ENCODE peak calls at places on chromosomes 16 and 17, in six cellular contexts. One of them, this sample, is unnamed.

GRCh38 chr16:64654137-64654652 is 467.7 kb downstream of the CDH11 start:
- DNase-seq in heart left ventricle: no peak
- DNase-seq in lower lobe of right lung: no peak
- DNase-seq in esophagus muscularis mucosa: no peak
- DNase-seq in sigmoid colon: no peak
- DNase-seq in heart right ventricle: no peak
- DNase-seq in this sample: no peak

GRCh38 chr17:75619506-75620431 is 13.5 kb upstream of the SMIM5 start:
- DNase-seq in heart left ventricle: no peak
- DNase-seq in lower lobe of right lung: no peak
- DNase-seq in esophagus muscularis mucosa: no peak
- DNase-seq in sigmoid colon: no peak
- DNase-seq in heart right ventricle: no peak
- DNase-seq in this sample: no peak

GRCh38 chr17:20952183-20952582 is 90.6 kb downstream of the USP22 start:
- DNase-seq in heart left ventricle: no peak
- DNase-seq in lower lobe of right lung: no peak
- DNase-seq in esophagus muscularis mucosa: no peak
- DNase-seq in sigmoid colon: no peak
- DNase-seq in heart right ventricle: no peak
- DNase-seq in this sample: no peak

GRCh38 chr16:30010817-30011504 is at the start of gene DOC2A:
- DNase-seq in heart left ventricle: no peak
- DNase-seq in lower lobe of right lung: no peak
- DNase-seq in esophagus muscularis mucosa: no peak
- DNase-seq in sigmoid colon: no peak
- DNase-seq in heart right ventricle: no peak
- DNase-seq in this sample: no peak

GRCh38 chr16:2964416-2965223 is 545 bp downstream of the KREMEN2 start:
- DNase-seq in heart left ventricle: peak
- DNase-seq in lower lobe of right lung: peak
- DNase-seq in esophagus muscularis mucosa: no peak
- DNase-seq in sigmoid colon: no peak
- DNase-seq in heart right ventricle: no peak
- DNase-seq in this sample: no peak

GRCh38 chr16:69434066-69434465 is 9.6 kb downstream of the CYB5B start:
- DNase-seq in heart left ventricle: no peak
- DNase-seq in lower lobe of right lung: no peak
- DNase-seq in esophagus muscularis mucosa: no peak
- DNase-seq in sigmoid colon: no peak
- DNase-seq in heart right ventricle: no peak
- DNase-seq in this sample: no peak

GRCh38 chr16:50490828-50491227 is 57.4 kb upstream of the NKD1 start:
- DNase-seq in heart left ventricle: no peak
- DNase-seq in lower lobe of right lung: no peak
- DNase-seq in esophagus muscularis mucosa: no peak
- DNase-seq in sigmoid colon: no peak
- DNase-seq in heart right ventricle: no peak
- DNase-seq in this sample: no peak

GRCh38 chr16:67942200-67942509 is 1.8 kb downstream of the LCAT start:
- DNase-seq in heart left ventricle: no peak
- DNase-seq in lower lobe of right lung: no peak
- DNase-seq in esophagus muscularis mucosa: no peak
- DNase-seq in sigmoid colon: no peak
- DNase-seq in heart right ventricle: no peak
- DNase-seq in this sample: no peak

GRCh38 chr16:50261160-50261706 is 5.1 kb upstream of the ADCY7 start:
- DNase-seq in heart left ventricle: no peak
- DNase-seq in lower lobe of right lung: no peak
- DNase-seq in esophagus muscularis mucosa: no peak
- DNase-seq in sigmoid colon: peak
- DNase-seq in heart right ventricle: no peak
- DNase-seq in this sample: no peak

GRCh38 chr17:72510454-72511016 is 389.7 kb downstream of the SOX9 start:
- DNase-seq in heart left ventricle: no peak
- DNase-seq in lower lobe of right lung: no peak
- DNase-seq in esophagus muscularis mucosa: no peak
- DNase-seq in sigmoid colon: no peak
- DNase-seq in heart right ventricle: no peak
- DNase-seq in this sample: no peak

DNA sequence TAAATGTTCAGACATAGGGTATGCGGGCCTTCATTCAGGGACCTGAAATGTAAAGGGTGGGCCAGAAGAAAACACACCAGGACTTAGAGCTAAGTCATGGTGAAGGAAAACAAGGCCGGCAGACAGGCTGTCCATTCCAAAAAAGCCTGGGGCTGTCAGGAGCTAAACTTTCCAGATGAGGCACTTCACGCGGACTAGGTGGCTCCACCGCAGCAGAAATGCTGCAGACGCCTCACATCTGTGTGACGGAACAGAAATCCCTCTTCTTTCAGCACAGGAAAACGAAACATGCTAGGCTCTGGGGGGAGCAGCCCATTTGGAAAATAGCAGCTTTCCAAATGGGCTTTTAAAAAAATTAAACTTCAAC is 88.7 kb downstream of the HS3ST3A1 start:
- DNase-seq in heart left ventricle: peak
- DNase-seq in lower lobe of right lung: no peak
- DNase-seq in esophagus muscularis mucosa: no peak
- DNase-seq in sigmoid colon: peak
- DNase-seq in heart right ventricle: no peak
- DNase-seq in this sample: no peak
- H3K4me3 ChIP-seq in heart left ventricle: no peak
- H3K4me3 ChIP-seq in lower lobe of right lung: no peak
- H3K4me3 ChIP-seq in esophagus muscularis mucosa: no peak
- H3K4me3 ChIP-seq in sigmoid colon: no peak
- H3K4me3 ChIP-seq in heart right ventricle: no peak
- H3K4me3 ChIP-seq in this sample: no peak

GRCh38 chr17:32875904-32876413 is 965 bp downstream of the MYO1D start:
- DNase-seq in heart left ventricle: no peak
- DNase-seq in lower lobe of right lung: no peak
- DNase-seq in esophagus muscularis mucosa: no peak
- DNase-seq in sigmoid colon: no peak
- DNase-seq in heart right ventricle: no peak
- DNase-seq in this sample: no peak

GRCh38 chr17:32877164-32877764 is 340 bp upstream of the MYO1D start:
- DNase-seq in heart left ventricle: peak
- DNase-seq in lower lobe of right lung: peak
- DNase-seq in esophagus muscularis mucosa: peak
- DNase-seq in sigmoid colon: peak
- DNase-seq in heart right ventricle: peak
- DNase-seq in this sample: peak

GRCh38 chr17:32878211-32878610 is 1.3 kb upstream of the MYO1D start:
- DNase-seq in heart left ventricle: no peak
- DNase-seq in lower lobe of right lung: peak
- DNase-seq in esophagus muscularis mucosa: no peak
- DNase-seq in sigmoid colon: peak
- DNase-seq in heart right ventricle: peak
- DNase-seq in this sample: peak

GRCh38 chr17:32875230-32875903 is 1.6 kb downstream of the MYO1D start:
- DNase-seq in heart left ventricle: no peak
- DNase-seq in lower lobe of right lung: no peak
- DNase-seq in esophagus muscularis mucosa: no peak
- DNase-seq in sigmoid colon: no peak
- DNase-seq in heart right ventricle: no peak
- DNase-seq in this sample: no peak

GRCh38 chr17:32876414-32877163 is at the start of gene MYO1D:
- DNase-seq in heart left ventricle: peak
- DNase-seq in lower lobe of right lung: peak
- DNase-seq in esophagus muscularis mucosa: no peak
- DNase-seq in sigmoid colon: peak
- DNase-seq in heart right ventricle: peak
- DNase-seq in this sample: no peak
- TF ChIP-seq CTCF in heart left ventricle: peak
- TF ChIP-seq CTCF in lower lobe of right lung: peak
- TF ChIP-seq CTCF in esophagus muscularis mucosa: peak
- TF ChIP-seq CTCF in sigmoid colon: no peak
- TF ChIP-seq CTCF in heart right ventricle: peak
- TF ChIP-seq CTCF in this sample: peak

GRCh38 chr17:49848019-49848473 is at the start of gene TAC4:
- DNase-seq in heart left ventricle: no peak
- DNase-seq in lower lobe of right lung: no peak
- DNase-seq in esophagus muscularis mucosa: no peak
- DNase-seq in sigmoid colon: peak
- DNase-seq in heart right ventricle: no peak
- DNase-seq in this sample: no peak

GRCh38 chr17:49846938-49847712 is 744 bp downstream of the TAC4 start:
- DNase-seq in heart left ventricle: no peak
- DNase-seq in lower lobe of right lung: no peak
- DNase-seq in esophagus muscularis mucosa: no peak
- DNase-seq in sigmoid colon: peak
- DNase-seq in heart right ventricle: no peak
- DNase-seq in this sample: no peak

GRCh38 chr17:49842846-49843245 is 5.0 kb downstream of the TAC4 start:
- DNase-seq in heart left ventricle: no peak
- DNase-seq in lower lobe of right lung: no peak
- DNase-seq in esophagus muscularis mucosa: no peak
- DNase-seq in sigmoid colon: no peak
- DNase-seq in heart right ventricle: no peak
- DNase-seq in this sample: no peak

GRCh38 chr17:49843774-49844350 is 4.0 kb downstream of the TAC4 start:
- DNase-seq in heart left ventricle: no peak
- DNase-seq in lower lobe of right lung: no peak
- DNase-seq in esophagus muscularis mucosa: no peak
- DNase-seq in sigmoid colon: peak
- DNase-seq in heart right ventricle: no peak
- DNase-seq in this sample: no peak

DNA sequence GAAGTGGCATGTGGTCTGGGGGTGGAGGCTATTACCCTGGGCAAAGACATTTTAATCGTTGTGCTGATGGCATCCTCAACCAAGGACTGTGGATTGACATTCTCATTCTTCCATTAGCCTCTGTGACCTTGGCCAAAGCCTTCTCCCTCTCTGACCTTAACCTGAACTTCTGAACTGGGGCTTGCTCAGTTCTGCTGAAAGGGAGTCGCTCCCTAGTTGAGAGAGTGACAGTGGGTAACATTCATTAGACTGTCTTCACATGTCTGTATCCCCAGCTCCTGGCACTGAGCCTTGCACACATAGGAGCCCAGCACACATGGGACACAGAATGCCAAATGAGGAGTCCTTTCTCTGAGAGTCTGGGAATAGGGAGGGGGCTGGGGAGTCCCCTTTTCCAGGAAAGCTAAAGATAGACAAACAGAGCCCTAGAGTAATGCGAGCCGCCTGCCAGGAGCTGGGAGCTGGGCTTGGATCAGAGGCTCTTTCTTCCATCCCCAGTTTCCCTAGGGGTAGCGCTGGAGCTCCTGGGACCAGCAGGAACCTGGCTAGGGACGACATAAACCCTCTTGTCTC is 2.6 kb downstream of the TAC4 start:
- DNase-seq in heart left ventricle: peak
- DNase-seq in lower lobe of right lung: no peak
- DNase-seq in esophagus muscularis mucosa: no peak
- DNase-seq in sigmoid colon: peak
- DNase-seq in heart right ventricle: peak
- DNase-seq in this sample: no peak
- H3K27ac ChIP-seq in heart left ventricle: peak
- H3K27ac ChIP-seq in lower lobe of right lung: no peak
- H3K27ac ChIP-seq in esophagus muscularis mucosa: peak
- H3K27ac ChIP-seq in sigmoid colon: peak
- H3K27ac ChIP-seq in heart right ventricle: peak
- H3K27ac ChIP-seq in this sample: no peak

DNA sequence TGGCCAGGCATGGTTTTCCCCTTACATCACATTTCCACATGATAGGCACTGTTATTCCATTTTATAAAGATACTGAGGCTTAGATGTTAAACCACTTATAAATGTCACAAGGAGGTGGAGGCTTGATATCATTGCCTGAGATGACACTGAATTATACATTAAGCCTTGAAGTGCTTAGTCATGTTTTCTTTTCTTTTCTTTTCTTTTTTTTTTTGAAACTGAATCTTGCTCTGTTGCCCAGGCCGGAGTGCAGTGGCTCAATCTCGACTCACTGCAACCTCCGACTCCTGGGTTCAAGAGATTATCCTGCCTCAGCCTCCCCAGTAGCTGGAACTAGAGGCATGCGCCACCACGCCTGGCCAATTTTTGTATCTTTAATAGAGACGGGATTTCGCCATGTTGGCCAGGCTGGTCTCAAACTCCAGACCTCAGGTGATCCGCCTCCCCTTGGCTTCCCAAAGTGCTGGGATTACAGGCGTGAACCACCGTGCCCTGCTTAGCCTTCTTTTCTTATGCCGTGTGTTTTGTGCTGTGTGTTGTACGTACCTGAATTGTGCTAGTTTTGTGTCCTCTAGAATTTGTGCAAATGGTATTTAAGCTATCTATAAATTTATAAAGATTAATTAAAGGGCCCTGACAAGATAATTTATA is 1.2 kb downstream of the DNAJA3 start:
- DNase-seq in heart left ventricle: no peak
- DNase-seq in lower lobe of right lung: no peak
- DNase-seq in esophagus muscularis mucosa: no peak
- DNase-seq in sigmoid colon: no peak
- DNase-seq in heart right ventricle: no peak
- DNase-seq in this sample: no peak
- H3K4me3 ChIP-seq in heart left ventricle: peak
- H3K4me3 ChIP-seq in lower lobe of right lung: peak
- H3K4me3 ChIP-seq in esophagus muscularis mucosa: peak
- H3K4me3 ChIP-seq in sigmoid colon: peak
- H3K4me3 ChIP-seq in heart right ventricle: peak
- H3K4me3 ChIP-seq in this sample: peak

This sample was measured in dorsolateral prefrontal cortex.